ENCODE peak calls at places on chromosomes 3 and 15, in nine cellular contexts. O, I, G, J, Q, E, Z, H and X are unnamed samples. For H3K27me3 and H3K36me3, the result is how much of the 10 kb centered on the place peaks cover.

GRCh38 chr3:160929595-160929994 is 173.6 kb downstream of the PPM1L start:
- DNase-seq in O (peak), I (no peak), G (peak), J (peak), Q (peak), E (no peak), Z (no peak), H (no peak), X (peak)

GRCh38 chr3:22360977-22361376 is 610.0 kb upstream of the ZNF385D start:
- DNase-seq in O (no peak), I (no peak), G (no peak), J (no peak), Q (no peak), E (no peak), Z (no peak), H (no peak), X (no peak)

GRCh38 chr3:113885050-113885449 is 46.5 kb downstream of the GRAMD1C start:
- DNase-seq in O (no peak), I (no peak), G (no peak), J (no peak), Q (no peak), E (no peak), Z (no peak), H (no peak), X (no peak)

GRCh38 chr3:86245360-86245759 is 745.6 kb downstream of the VGLL3 start:
- DNase-seq in O (no peak), I (no peak), G (no peak), J (no peak), Q (peak), E (no peak), Z (no peak), H (no peak), X (no peak)

GRCh38 chr3:51942603-51943450 is 664 bp downstream of the PARP3 start:
- DNase-seq in O (peak), I (peak), G (peak), J (peak), Q (peak), E (peak), Z (peak), H (peak), X (peak)

GRCh38 chr15:72554471-72555425 is 80.6 kb downstream of the ARIH1 start:
- DNase-seq in O (no peak), I (no peak), G (peak), J (no peak), Q (no peak), E (no peak), Z (no peak), H (peak), X (no peak)

GRCh38 chr3:12994607-12995388 is 78.4 kb downstream of the IQSEC1 start:
- DNase-seq in O (peak), I (peak), G (peak), J (peak), Q (peak), E (peak), Z (peak), H (peak), X (peak)

GRCh38 chr3:138113309-138113708 is 2.1 kb downstream of the DZIP1L start:
- DNase-seq in O (no peak), I (no peak), G (peak), J (no peak), Q (no peak), E (no peak), Z (no peak), H (peak), X (no peak)

GRCh38 chr15:77999486-77999885 is 78.0 kb downstream of the TBC1D2B start:
- DNase-seq in O (no peak), I (no peak), G (no peak), J (no peak), Q (no peak), E (no peak), Z (no peak), H (no peak), X (no peak)

GRCh38 chr3:73510784-73511183 is 114.0 kb downstream of the PDZRN3 start:
- DNase-seq in O (no peak), I (no peak), G (no peak), J (no peak), Q (no peak), E (no peak), Z (no peak), H (no peak), X (no peak)

GRCh38 chr3:137988152-137988551 is 21.8 kb upstream of the CLDN18 start:
- DNase-seq in O (no peak), I (peak), G (no peak), J (no peak), Q (no peak), E (no peak), Z (no peak), H (no peak), X (no peak)

GRCh38 chr3:32614956-32615355 is 44.3 kb upstream of the DYNC1LI1 start:
- DNase-seq in O (no peak), I (no peak), G (peak), J (no peak), Q (no peak), E (no peak), Z (no peak), H (peak), X (no peak)

GRCh38 chr3:81958967-81959625 is 197.7 kb upstream of the GBE1 start:
- DNase-seq in O (no peak), I (no peak), G (no peak), J (no peak), Q (no peak), E (no peak), Z (no peak), H (peak), X (no peak)

GRCh38 chr3:155078959-155079794 is 942 bp upstream of the MME start:
- DNase-seq in O (no peak), I (peak), G (peak), J (no peak), Q (peak), E (no peak), Z (no peak), H (no peak), X (no peak)

GRCh38 chr15:80036067-80036466 is 23.4 kb upstream of the ZFAND6 start:
- DNase-seq in O (no peak), I (no peak), G (no peak), J (no peak), Q (no peak), E (no peak), Z (no peak), H (no peak), X (no peak)

GRCh38 chr15:32884136-32884535 is 166.3 kb downstream of the GREM1 start:
- DNase-seq in O (no peak), I (no peak), G (peak), J (no peak), Q (no peak), E (no peak), Z (no peak), H (no peak), X (no peak)

GRCh38 chr15:73336756-73337155 is 32.0 kb downstream of the HCN4 start:
- DNase-seq in O (no peak), I (no peak), G (no peak), J (no peak), Q (no peak), E (no peak), Z (no peak), H (no peak), X (no peak)

DNA sequence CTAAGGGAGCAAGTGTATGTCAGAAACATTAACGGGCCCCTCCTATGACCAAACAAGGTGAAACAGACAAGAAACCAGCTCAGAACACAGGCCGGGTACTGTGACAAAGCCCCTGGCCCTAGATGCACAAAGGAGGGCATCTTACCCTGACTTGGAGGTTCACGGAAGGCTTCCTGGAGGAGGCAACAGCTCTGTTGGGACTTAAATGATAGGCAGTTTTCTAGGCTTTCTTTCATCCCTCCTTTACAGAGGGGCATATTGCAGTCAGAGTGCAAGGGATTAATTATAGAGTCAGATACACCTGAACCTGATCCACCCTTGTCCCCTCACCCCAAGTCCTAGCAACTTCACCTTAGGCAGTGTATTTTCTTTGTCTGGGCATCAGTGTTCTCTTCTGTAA is 8.4 kb downstream of the EPHB3 start:
- DNase-seq in O (no peak), I (no peak), G (no peak), J (no peak), Q (no peak), E (no peak), Z (no peak), H (no peak), X (no peak)
- H3K27me3 ChIP-seq in O (under half), I (under half), G (under half), J (under half), Q (under half), E (under half), Z (under half), H (under half), X (under half)

GRCh38 chr3:98782826-98783500 is 19.8 kb downstream of the ST3GAL6 start:
- DNase-seq in O (no peak), I (no peak), G (no peak), J (no peak), Q (no peak), E (no peak), Z (no peak), H (peak), X (no peak)
- H3K36me3 ChIP-seq in O (under half), I (under half), G (under half), J (half or more), Q (half or more), E (under half), Z (under half), H (under half), X (under half)

DNA sequence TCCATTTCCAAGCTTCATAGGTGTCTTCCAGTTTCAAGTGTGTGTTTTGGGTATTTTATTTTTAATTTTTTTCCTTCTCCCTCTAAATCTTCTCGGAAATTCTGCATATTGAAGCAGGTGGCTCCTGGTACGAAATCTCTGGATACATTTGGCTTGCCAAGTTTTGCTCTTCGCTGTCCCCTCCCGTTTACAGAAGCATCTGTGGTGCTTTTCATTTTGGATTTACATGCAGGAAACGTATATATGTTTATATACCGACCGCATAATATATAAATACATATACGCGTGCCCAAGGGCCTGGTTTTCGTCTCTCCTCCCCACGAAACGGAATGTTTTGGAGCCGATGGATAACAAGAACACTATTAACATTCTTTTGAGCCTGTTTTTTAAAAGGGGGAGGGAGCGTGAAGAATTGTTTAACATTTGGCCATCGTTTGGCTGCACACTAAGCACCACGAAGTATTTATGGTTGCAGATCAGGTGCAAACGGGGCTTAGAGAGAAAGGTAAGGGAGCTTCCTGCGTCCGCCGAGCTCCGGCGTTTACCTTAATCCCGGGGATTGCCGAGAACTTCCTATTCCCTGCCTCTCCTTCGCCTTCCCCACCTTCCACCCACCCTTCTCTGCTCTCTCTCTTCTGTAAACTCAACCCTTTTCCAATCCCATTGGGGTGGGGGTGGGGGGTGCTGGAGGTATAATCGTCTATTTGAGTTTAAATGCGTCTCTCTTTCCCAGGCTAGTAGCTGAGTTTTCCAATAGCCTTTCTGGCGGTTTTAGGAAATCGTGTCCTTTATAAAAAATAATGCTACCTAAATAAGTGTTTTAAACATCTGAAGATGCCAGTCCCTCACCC is 1.1 kb upstream of the NLGN1 start:
- DNase-seq in O (no peak), I (no peak), G (peak), J (no peak), Q (peak), E (no peak), Z (no peak), H (no peak), X (peak)
- H3K27ac ChIP-seq in O (peak), I (no peak), G (no peak), J (peak), Q (no peak), E (peak), Z (peak), H (no peak), X (no peak)

GRCh38 chr15:71545923-71546322 is 264.4 kb upstream of the NR2E3 start:
- DNase-seq in O (no peak), I (no peak), G (no peak), J (no peak), Q (no peak), E (no peak), Z (no peak), H (no peak), X (no peak)
- H3K27me3 ChIP-seq in O (under half), I (under half), G (under half), J (under half), Q (under half), E (under half), Z (under half), H (under half), X (under half)

GRCh38 chr3:50650018-50650417 is 24.7 kb upstream of the DOCK3 start:
- DNase-seq in O (no peak), I (no peak), G (no peak), J (no peak), Q (no peak), E (no peak), Z (no peak), H (no peak), X (no peak)
- H3K36me3 ChIP-seq in O (under half), I (under half), G (half or more), J (under half), Q (under half), E (under half), Z (under half), H (under half), X (under half)

DNA sequence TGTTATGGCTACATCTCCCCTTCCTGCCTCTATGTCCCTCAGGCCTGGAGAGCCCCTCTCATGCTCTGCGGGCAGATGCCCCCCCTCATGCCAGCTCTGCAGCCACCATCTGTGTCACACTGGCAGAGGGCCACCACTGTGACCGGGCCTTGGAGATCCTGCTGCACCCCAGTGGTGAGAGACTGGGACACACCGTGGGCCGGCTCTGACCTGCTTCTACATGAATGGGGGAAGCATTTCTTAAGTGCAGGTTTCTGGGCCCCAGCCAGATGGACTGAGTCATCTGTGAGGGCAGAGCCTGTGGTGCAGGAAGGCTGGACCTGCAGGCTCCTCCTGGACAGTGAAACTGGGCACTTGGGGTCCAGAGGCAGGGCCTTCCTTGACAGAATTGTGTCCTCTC is 4.8 kb downstream of the VWA5B2 start:
- DNase-seq in O (no peak), I (no peak), G (peak), J (no peak), Q (peak), E (no peak), Z (peak), H (peak), X (peak)
- H3K27ac ChIP-seq in O (no peak), I (no peak), G (no peak), J (no peak), Q (peak), E (no peak), Z (no peak), H (no peak), X (peak)